ENCODE peak calls at places on chromosomes 1 and 21, in four cellular contexts. B is DND-41, C is mammary epithelial cell, J is PC-3. V is an unnamed sample.
A peak's percentile ranks its signal among the peaks of the same experiment; 100 is the strongest.

GRCh38 chr21:41446571-41446970 is 20.5 kb downstream of the MX1 start:
- DNase-seq in J (peak; percentile 33), B (no peak), C (no peak), V (no peak)

GRCh38 chr1:22839806-22840205 is 129.2 kb downstream of the EPHB2 start:
- DNase-seq in B (no peak), J (no peak), C (no peak), V (no peak)

GRCh38 chr21:29230541-29231275 is 68.0 kb upstream of the BACH1 start:
- DNase-seq in B (no peak), J (no peak), C (no peak), V (peak; percentile 68)

GRCh38 chr1:9892563-9893528 is 17.2 kb downstream of the CTNNBIP1 start:
- DNase-seq in C (peak; percentile 96), B (peak; percentile 37), J (peak; percentile 97), V (peak; percentile 94)

GRCh38 chr1:157000686-157001085 is 44.9 kb downstream of the ARHGEF11 start:
- DNase-seq in B (no peak), C (peak; percentile 37), J (peak; percentile 32), V (no peak)

GRCh38 chr21:17053321-17053720 is 459.5 kb upstream of the CXADR start:
- DNase-seq in B (no peak), C (no peak), J (no peak), V (no peak)

GRCh38 chr1:218421531-218421930 is 76.4 kb downstream of the TGFB2 start:
- DNase-seq in C (peak; percentile 19), B (no peak), J (peak; percentile 70), V (peak; percentile 25)

GRCh38 chr21:45507888-45508508 is 34.2 kb downstream of the SLC19A1 start:
- DNase-seq in C (no peak), J (no peak), B (no peak), V (no peak)

GRCh38 chr1:112904071-112904830 is 51.7 kb downstream of the SLC16A1 start:
- DNase-seq in J (peak; percentile 91), B (no peak), C (peak; percentile 98), V (peak; percentile 87)

GRCh38 chr1:20110679-20111078 is 8.7 kb downstream of the PLA2G2D start:
- DNase-seq in B (no peak), C (peak; percentile 98), J (peak; percentile 62), V (peak; percentile 98)

GRCh38 chr1:90925928-90926869 is 95.6 kb downstream of the ZNF644 start:
- DNase-seq in B (no peak), J (no peak), C (peak; percentile 66), V (peak; percentile 56)

GRCh38 chr1:11804666-11805453 is 904 bp downstream of the MTHFR start:
- DNase-seq in C (peak; percentile 70), B (no peak), J (peak; percentile 12), V (peak; percentile 63)

GRCh38 chr1:161192476-161193465 is 6.1 kb downstream of the ADAMTS4 start:
- DNase-seq in C (peak; percentile 48), B (peak; percentile 76), J (peak; percentile 85), V (peak; percentile 88)

DNA sequence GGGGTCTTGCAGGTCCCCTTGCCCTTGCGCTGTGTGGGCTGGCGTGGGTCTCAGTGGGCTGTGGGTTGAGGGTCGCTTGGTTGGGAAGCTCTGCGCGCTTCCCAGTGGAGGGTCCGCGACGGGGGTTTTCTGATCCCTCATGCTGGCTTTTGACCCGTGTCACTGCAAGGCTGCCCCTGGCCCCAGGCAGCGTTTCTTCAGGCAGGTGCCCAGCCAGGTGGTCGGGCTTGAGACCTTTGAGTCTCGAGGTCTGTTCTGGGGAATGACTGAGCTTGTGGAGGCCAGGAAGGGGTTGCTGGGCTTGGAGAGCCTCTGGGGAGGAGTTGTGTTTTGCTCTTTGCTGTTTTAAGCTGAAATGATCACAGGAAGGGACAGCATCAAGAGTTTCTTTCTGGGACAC is 5.3 kb downstream of the SKI start:
- DNase-seq in B (no peak), C (no peak), J (no peak), V (peak; percentile 53)
- H3K9ac ChIP-seq in B (no peak overlapping the region), C (no peak overlapping the region), J (no peak overlapping the region), V (peak overlapping the region; percentile 97)

DNA sequence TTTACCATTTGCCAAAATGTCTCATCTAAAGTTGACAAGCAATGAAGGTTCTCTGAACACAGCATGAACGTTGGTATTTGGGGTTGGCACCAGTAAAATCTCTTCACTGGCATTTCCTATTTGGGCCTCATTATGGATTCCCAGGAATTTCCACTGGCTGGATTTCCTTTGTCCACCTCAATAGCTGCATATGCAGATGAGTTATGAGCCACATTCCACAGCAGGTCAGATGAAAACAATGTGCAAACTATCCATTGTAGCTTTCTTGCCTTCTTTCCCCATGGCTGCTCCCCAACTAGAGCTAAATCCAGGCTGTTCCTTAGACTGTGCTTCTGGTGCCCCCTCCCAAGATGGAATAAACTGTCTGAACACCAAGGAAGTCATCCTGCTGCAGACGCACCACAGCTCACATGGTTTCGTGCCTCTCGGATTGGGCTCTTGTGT is 168.1 kb upstream of the FGGY start:
- DNase-seq in B (no peak), J (peak; percentile 38), C (no peak), V (peak; percentile 75)
- H3K9ac ChIP-seq in B (no peak overlapping the region), J (no peak overlapping the region), C (no peak overlapping the region), V (no peak overlapping the region)

GRCh38 chr1:39204441-39205081 is at the start of gene MACF1:
- DNase-seq in J (peak; percentile 42), C (peak; percentile 72), B (peak; percentile 72), V (peak; percentile 94)
- H3K9ac ChIP-seq in J (peak within 1 kb of the TSS; percentile 7), C (peak within 1 kb of the TSS; percentile 52), B (peak within 1 kb of the TSS; percentile 75), V (peak within 1 kb of the TSS; percentile 85)

GRCh38 chr1:155250633-155251449 is 4.4 kb downstream of the ENTREP3 start:
- DNase-seq in B (peak; percentile 96), J (peak; percentile 97), C (peak; percentile 73), V (peak; percentile 95)

GRCh38 chr1:155250246-155250632 is 5.0 kb downstream of the ENTREP3 start:
- DNase-seq in J (no peak), B (no peak), C (no peak), V (no peak)

GRCh38 chr1:155253208-155253607 is 2.1 kb downstream of the ENTREP3 start:
- DNase-seq in B (no peak), J (peak; percentile 34), C (no peak), V (peak; percentile 17)

GRCh38 chr1:155253797-155254196 is 1.5 kb downstream of the ENTREP3 start:
- DNase-seq in B (no peak), J (peak; percentile 69), C (peak; percentile 44), V (peak; percentile 57)

DNA sequence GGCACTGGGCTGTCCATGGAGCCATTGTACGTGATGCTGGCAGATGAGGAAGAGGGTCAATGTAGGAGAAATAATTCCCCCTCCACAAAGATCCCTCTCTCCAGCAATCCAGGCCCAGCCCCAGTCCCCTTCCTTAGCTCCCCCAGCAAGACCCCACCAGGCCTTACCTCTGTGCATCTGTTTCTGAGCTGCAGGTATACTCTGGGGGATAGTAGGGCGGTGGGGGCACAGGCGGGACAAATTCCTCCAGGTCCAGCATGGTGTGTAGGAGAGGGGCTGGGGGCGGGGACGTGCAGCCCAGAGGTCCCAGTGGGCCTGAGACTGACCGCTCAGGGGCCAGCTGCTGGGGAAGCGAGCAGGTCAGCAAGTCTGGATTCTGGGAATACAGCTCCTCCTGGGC is 3.7 kb downstream of the ENTREP3 start:
- DNase-seq in C (no peak), B (no peak), J (no peak), V (no peak)
- H3K9ac ChIP-seq in C (no peak overlapping the region), B (peak overlapping the region; percentile 62), J (no peak overlapping the region), V (no peak overlapping the region)

DNA sequence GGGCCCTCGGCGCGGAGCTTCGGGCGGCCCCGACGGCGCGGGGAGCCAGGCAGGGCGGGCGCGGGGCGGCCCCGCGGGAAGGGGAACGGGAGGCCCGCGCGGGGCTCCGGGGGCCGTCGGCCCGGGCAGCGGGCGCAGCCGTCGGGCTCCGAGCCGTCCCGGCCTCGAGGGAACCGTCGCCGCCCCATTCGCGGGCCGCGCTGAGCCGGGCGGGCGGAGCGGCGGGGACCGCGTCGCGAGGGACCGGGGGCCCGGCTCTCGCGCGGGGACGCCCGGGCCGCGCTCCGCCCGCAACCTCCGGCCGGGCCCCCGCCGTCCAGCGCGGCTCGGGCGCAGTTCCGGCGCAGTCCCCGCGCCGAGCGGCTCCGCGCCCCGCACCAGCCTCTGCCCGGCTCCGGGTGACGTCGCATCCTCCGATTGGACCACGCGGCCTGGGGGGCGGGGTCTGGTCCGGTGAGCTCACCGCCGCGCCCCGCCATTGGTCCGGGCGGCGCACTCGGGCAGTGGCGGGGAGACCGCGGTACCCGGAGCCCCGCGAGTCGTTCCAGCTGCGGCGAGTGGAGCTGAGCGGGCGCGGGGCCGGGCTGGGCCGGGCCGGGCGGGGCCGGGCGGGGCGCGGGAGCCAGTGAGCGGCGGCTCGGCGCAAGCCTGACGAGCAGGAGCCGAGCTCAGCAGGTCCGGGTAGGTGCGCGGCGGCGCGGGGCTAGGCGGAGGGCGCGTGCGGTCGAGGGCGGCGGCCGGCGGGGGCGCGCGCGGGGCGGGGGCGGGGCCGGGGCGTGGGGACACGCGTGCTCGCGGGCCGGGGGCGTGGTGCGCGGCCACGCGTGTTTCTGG is 66.7 kb upstream of the VAMP3 start:
- DNase-seq in J (peak; percentile 74), B (no peak), C (peak; percentile 88), V (peak; percentile 94)
- H3K9ac ChIP-seq in J (no peak overlapping the region), B (no peak overlapping the region), C (no peak overlapping the region), V (no peak overlapping the region)

DNA sequence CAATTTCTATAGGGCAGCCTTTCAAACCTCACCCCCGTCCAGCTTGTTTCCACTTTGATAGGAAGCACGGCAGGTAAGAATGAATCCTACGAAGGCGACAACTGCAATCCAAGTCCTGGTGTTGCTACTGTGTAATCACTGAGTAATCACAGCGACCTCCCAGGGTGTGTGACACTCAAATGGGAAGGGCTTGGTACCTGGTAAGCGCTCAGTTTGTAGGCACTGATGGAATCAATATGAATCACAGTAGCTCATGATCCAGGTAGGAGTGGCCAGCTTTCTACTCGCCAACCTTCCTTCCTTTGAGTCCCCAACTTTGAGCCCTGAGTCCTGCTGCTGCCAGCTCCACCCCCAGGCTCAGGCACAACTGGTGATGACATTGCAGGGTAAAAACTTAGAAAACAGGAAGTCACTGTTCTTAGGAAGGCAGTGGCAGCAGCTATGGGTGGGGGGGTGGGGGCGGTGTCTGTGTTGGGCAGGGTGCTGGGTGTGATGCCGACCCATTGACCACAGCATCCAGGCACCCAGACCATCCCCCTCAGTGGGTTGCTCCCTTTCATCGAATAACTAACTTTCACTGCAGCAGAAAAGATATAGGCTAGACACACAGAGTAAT is 70.7 kb downstream of the CD247 start:
- DNase-seq in B (peak; percentile 65), J (peak; percentile 93), C (peak; percentile 18), V (no peak)
- H3K9ac ChIP-seq in B (no peak overlapping the region), J (no peak overlapping the region), C (no peak overlapping the region), V (no peak overlapping the region)

DNA sequence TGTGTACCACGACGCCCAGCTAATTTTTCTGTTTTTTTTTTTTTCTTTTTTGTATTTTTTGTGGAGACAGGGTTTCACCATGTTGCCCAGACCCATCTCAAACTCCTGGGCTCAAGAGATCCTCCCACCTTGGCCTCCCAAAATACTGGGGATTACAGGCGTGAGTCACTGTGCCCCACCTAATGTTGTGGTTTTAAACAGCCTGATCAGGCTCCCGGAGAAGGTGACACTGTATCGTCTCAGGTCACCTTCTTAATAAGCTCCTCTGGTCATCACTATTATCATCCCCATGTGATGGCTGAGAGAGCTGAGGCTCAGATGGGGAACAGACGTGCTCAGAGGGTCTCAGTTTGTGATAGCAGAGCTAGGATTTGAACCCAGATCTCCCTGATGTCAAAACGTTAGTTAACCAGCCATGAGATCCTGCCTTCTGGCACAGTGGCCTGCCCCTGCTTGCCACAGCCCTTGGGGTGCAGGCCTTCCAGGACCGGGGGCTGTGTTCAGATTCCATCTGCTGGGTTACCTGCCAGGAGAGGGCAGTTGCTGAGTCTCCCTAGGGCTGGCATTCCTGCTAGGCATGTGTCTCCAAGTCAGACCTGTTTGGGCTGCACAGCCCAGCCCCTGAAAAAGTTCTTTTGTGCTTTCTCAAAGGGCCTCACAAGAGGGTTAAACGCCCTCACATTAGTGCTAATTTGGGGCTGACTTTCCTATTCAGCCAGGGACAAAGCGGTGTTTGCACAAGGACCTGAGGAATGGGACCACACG is 32.7 kb upstream of the GRHL3 start:
- DNase-seq in B (no peak), J (peak; percentile 60), C (peak; percentile 83), V (no peak)
- H3K9ac ChIP-seq in B (no peak overlapping the region), J (no peak overlapping the region), C (peak overlapping the region; percentile 41), V (no peak overlapping the region)